ENCODE peak calls at places on chromosomes 1 and 21, in eight cellular contexts. J, X, U, R, A, Q, C and O are unnamed samples.

GRCh38 chr1:210626341-210626740 is 297.6 kb downstream of the HHAT start:
- DNase-seq in R (no peak), J (no peak), C (no peak), Q (no peak), X (no peak), A (no peak), U (no peak), O (no peak)

GRCh38 chr1:161162806-161163205 is 3.4 kb upstream of the PPOX start:
- DNase-seq in C (no peak), R (no peak), U (no peak), Q (no peak), X (no peak), A (no peak), J (no peak), O (no peak)

GRCh38 chr1:196115641-196116040 is 492.6 kb downstream of the KCNT2 start:
- DNase-seq in C (peak; percentile 29), A (no peak), Q (no peak), U (peak; percentile 29), R (peak; percentile 91), X (peak; percentile 70), J (peak; percentile 73), O (peak; percentile 71)

GRCh38 chr1:54547601-54548388 is at the start of gene ACOT11:
- DNase-seq in C (no peak), A (peak; percentile 93), U (peak; percentile 88), Q (peak; percentile 77), J (peak; percentile 63), X (peak; percentile 66), R (peak; percentile 58), O (peak; percentile 93)

GRCh38 chr1:24362982-24363614 is 43.9 kb downstream of the GRHL3 start:
- DNase-seq in A (no peak), U (peak; percentile 20), R (peak; percentile 96), Q (no peak), C (peak; percentile 67), J (no peak), X (peak; percentile 94), O (no peak)

GRCh38 chr1:160797861-160798273 is 1.9 kb downstream of the LY9 start:
- DNase-seq in R (no peak), U (no peak), J (no peak), C (no peak), A (no peak), Q (no peak), X (no peak), O (no peak)

GRCh38 chr21:34181418-34181817 is 108.0 kb downstream of the MRPS6 start:
- DNase-seq in U (no peak), Q (no peak), C (no peak), A (no peak), R (no peak), X (no peak), J (no peak), O (no peak)

GRCh38 chr1:20663365-20663764 is 2.2 kb upstream of the DDOST start:
- DNase-seq in X (no peak), Q (no peak), C (no peak), A (no peak), R (no peak), U (no peak), J (no peak), O (no peak)

GRCh38 chr1:201499795-201500669 is 6.9 kb downstream of the CSRP1 start:
- DNase-seq in C (no peak), A (no peak), Q (no peak), X (no peak), R (no peak), J (no peak), U (no peak), O (no peak)

GRCh38 chr1:220283616-220284015 is 11.4 kb upstream of the RAB3GAP2 start:
- DNase-seq in Q (no peak), J (no peak), X (peak; percentile 29), A (no peak), U (no peak), R (no peak), C (no peak), O (no peak)

GRCh38 chr1:220275430-220275829 is 3.2 kb upstream of the RAB3GAP2 start:
- DNase-seq in J (no peak), R (no peak), C (no peak), U (no peak), X (no peak), A (no peak), Q (no peak), O (no peak)

GRCh38 chr1:220278991-220279390 is 6.7 kb upstream of the RAB3GAP2 start:
- DNase-seq in X (peak; percentile 56), J (no peak), Q (no peak), C (no peak), U (no peak), A (no peak), R (peak; percentile 86), O (no peak)

GRCh38 chr1:220281159-220281574 is 8.9 kb upstream of the RAB3GAP2 start:
- DNase-seq in J (no peak), U (no peak), A (peak; percentile 18), R (peak; percentile 28), Q (no peak), C (no peak), X (peak; percentile 33), O (no peak)

DNA sequence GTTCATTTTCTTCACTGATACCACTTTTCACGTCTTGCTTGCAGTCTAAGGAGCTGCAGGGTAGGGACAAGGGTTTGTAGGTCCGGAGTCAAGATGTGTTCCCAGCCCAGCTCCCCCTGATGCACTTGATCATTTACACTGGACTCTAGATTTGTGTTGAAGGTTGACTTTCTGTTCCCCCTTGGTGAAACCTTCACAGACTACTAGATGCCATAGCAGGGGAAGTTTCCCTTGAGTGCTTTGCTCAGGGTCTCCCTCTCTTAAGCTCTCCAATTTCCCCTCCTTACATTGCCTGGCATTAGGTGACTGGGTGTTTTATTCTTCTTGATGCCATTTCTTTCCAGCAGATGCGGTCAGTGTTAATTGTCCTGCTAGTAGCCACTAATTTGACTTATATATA is 8.0 kb upstream of the RAB3GAP2 start:
- DNase-seq in U (no peak), C (no peak), X (no peak), A (no peak), Q (no peak), R (no peak), J (no peak), O (no peak)
- H3K9me3 ChIP-seq in U (no peaks in the 10 kb centered on the region), C (no peaks in the 10 kb centered on the region), X (no peaks in the 10 kb centered on the region), A (no peaks in the 10 kb centered on the region), Q (no peaks in the 10 kb centered on the region), R (no peaks in the 10 kb centered on the region), J (no peaks in the 10 kb centered on the region), O (no peaks in the 10 kb centered on the region)

GRCh38 chr1:66303646-66304045 is 230.3 kb upstream of the SGIP1 start:
- DNase-seq in R (no peak), A (no peak), Q (no peak), C (no peak), X (no peak), U (no peak), J (no peak), O (no peak)
- H3K27ac ChIP-seq in R (no peak overlapping the region), A (no peak overlapping the region), Q (no peak overlapping the region), C (no peak overlapping the region), X (no peak overlapping the region), U (peak overlapping the region; percentile 83), J (no peak overlapping the region), O (no peak overlapping the region)

GRCh38 chr1:12244585-12244984 is 14.8 kb downstream of the VPS13D start:
- DNase-seq in A (no peak), U (no peak), R (no peak), Q (no peak), C (no peak), X (no peak), J (no peak), O (no peak)

GRCh38 chr1:12245733-12246132 is 15.9 kb downstream of the VPS13D start:
- DNase-seq in A (no peak), U (no peak), X (no peak), J (no peak), Q (no peak), C (no peak), R (no peak), O (no peak)

GRCh38 chr1:12246584-12246983 is 16.8 kb downstream of the VPS13D start:
- DNase-seq in R (no peak), Q (no peak), J (no peak), C (no peak), A (no peak), U (no peak), X (no peak), O (no peak)

GRCh38 chr1:12245116-12245515 is 15.3 kb downstream of the VPS13D start:
- DNase-seq in A (no peak), X (no peak), U (no peak), Q (no peak), C (no peak), J (no peak), R (no peak), O (no peak)

DNA sequence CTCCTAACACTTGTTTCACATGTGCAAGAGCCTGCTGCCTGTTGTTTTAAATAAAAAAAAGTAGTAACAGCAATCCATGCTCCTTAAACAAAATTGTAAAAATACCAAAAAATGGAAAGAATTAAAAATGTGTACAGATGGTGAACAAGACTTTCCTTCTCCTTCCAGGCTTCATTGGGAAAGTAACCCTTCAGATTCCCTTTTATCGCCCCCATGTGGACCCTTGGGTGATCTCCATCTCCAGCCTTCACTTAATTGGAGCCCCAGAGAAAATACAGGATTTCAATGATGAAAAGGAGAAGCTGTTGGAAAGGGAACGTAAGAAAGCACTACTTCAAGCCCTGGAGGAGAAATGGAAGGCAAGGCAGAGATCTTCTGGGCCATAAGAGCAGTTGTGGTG is 14.2 kb downstream of the VPS13D start:
- DNase-seq in R (no peak), X (no peak), A (peak; percentile 37), J (no peak), C (no peak), U (no peak), Q (no peak), O (no peak)
- TF ChIP-seq CTCF in R (peak; percentile 52), X (peak; percentile 35), A (peak; percentile 57), J (no peak), C (peak; percentile 41), U (no peak), Q (peak; percentile 33), O (peak; percentile 6)

GRCh38 chr1:2812136-2812535 is 10.6 kb upstream of the TTC34 start:
- DNase-seq in A (no peak), J (no peak), R (no peak), Q (no peak), X (no peak), C (no peak), U (no peak), O (peak; percentile 50)

GRCh38 chr1:2810281-2810680 is 8.8 kb upstream of the TTC34 start:
- DNase-seq in X (no peak), J (no peak), Q (no peak), A (no peak), C (no peak), R (no peak), U (no peak), O (no peak)

GRCh38 chr1:2812939-2813653 is 11.6 kb upstream of the TTC34 start:
- DNase-seq in J (no peak), Q (no peak), U (no peak), R (no peak), X (no peak), A (no peak), C (no peak), O (peak; percentile 73)

GRCh38 chr1:2810899-2811525 is 9.5 kb upstream of the TTC34 start:
- DNase-seq in U (no peak), R (no peak), Q (no peak), C (no peak), A (no peak), J (no peak), X (no peak), O (no peak)

DNA sequence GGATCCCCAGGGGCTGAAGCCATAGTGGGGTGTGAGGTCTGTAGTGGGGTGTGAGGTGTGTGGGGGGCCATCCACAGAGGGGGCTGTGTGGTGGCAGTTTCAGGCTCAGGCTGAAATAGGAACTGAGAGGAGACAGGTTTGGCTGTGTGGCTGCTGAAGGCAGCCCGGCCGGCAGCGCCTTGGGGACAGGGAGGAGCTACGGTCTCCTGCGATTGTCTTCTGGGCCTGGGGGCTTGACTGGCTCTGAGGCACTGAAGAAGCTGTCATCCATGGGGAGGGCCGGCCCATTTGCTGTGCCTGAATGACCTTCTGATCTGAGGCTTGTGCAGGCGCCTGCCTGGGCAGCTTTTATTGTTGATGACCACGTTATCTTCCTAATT is 10.0 kb upstream of the TTC34 start:
- DNase-seq in U (no peak), X (no peak), C (no peak), A (no peak), J (no peak), Q (no peak), R (no peak), O (no peak)
- H3K9me3 ChIP-seq in U (peaks cover 5% of the 10 kb centered on the region), X (peaks cover 54% of the 10 kb centered on the region), C (peaks cover 95% of the 10 kb centered on the region), A (no peaks in the 10 kb centered on the region), J (no peaks in the 10 kb centered on the region), Q (peaks cover 4% of the 10 kb centered on the region), R (no peaks in the 10 kb centered on the region), O (no peaks in the 10 kb centered on the region)